ENCODE peak calls at places on chromosomes 11 and 22, in ten cellular contexts. D is WTC11; U is colonic mucosa; T is fibroblast of mammary gland; L is bronchial epithelial cell; E is B cell; J is ovary; Q is H9; B is CD8-positive, alpha-beta T cell; Y is cardiac muscle cell. N is an unnamed sample.

GRCh38 chr11:134207538-134208239 is 16.1 kb downstream of the NCAPD3 start:
- DNase-seq in D (peak; percentile 65), U (peak; percentile 44), T (peak; percentile 24), L (peak; percentile 18), E (peak; percentile 65), J (no peak), Q (peak; percentile 45), B (peak; percentile 72), Y (peak; percentile 42), N (peak; percentile 66)

GRCh38 chr11:4891996-4892640 is 10.4 kb downstream of the OR51T1 start:
- DNase-seq in D (no peak), U (no peak), T (peak; percentile 92), L (peak; percentile 88), E (no peak), J (no peak), Q (no peak), B (no peak), Y (no peak), N (no peak)

GRCh38 chr22:42754658-42755057 is 34.0 kb upstream of the A4GALT start:
- DNase-seq in D (no peak), U (no peak), T (peak; percentile 88), L (peak; percentile 70), E (no peak), J (no peak), Q (no peak), B (no peak), Y (peak; percentile 30), N (peak; percentile 55)

GRCh38 chr11:110858556-110858921 is 146.3 kb upstream of the ARHGAP20 start:
- DNase-seq in D (no peak), U (peak; percentile 49), T (peak; percentile 83), L (peak; percentile 11), E (no peak), J (no peak), Q (no peak), B (no peak), Y (no peak), N (no peak)

GRCh38 chr11:110022548-110022947 is 70.6 kb upstream of the ZC3H12C start:
- DNase-seq in D (no peak), U (no peak), T (no peak), L (peak; percentile 88), E (no peak), J (no peak), Q (no peak), B (no peak), Y (no peak), N (no peak)

GRCh38 chr22:41369089-41369745 is 12.5 kb upstream of the TEF start:
- DNase-seq in D (no peak), U (no peak), T (no peak), L (no peak), E (no peak), J (no peak), Q (no peak), B (no peak), Y (no peak), N (no peak)

GRCh38 chr11:105229257-105229656 is 89.7 kb upstream of the CARD18 start:
- DNase-seq in D (no peak), U (no peak), T (peak; percentile 84), L (peak; percentile 31), E (no peak), J (no peak), Q (no peak), B (no peak), Y (no peak), N (no peak)

GRCh38 chr22:23152238-23153114 is 7.2 kb downstream of the RAB36 start:
- DNase-seq in D (no peak), U (no peak), T (no peak), L (no peak), E (peak; percentile 48), J (no peak), Q (no peak), B (no peak), Y (no peak), N (no peak)

GRCh38 chr22:19619144-19620009 is 94.9 kb upstream of the SEPTIN5 start:
- DNase-seq in D (no peak), U (no peak), T (no peak), L (no peak), E (peak; percentile 55), J (no peak), Q (no peak), B (no peak), Y (no peak), N (no peak)

GRCh38 chr22:23175817-23176644 is 4.3 kb upstream of the BCR start:
- DNase-seq in D (no peak), U (no peak), T (no peak), L (no peak), E (no peak), J (no peak), Q (no peak), B (no peak), Y (no peak), N (no peak)

GRCh38 chr11:117444256-117445096 is 116.8 kb downstream of the CEP164 start:
- DNase-seq in D (no peak), U (no peak), T (no peak), L (no peak), E (no peak), J (no peak), Q (no peak), B (no peak), Y (no peak), N (no peak)

GRCh38 chr11:16086229-16086628 is 270.1 kb downstream of the SOX6 start:
- DNase-seq in D (peak; percentile 15), U (no peak), T (no peak), L (no peak), E (no peak), J (no peak), Q (no peak), B (no peak), Y (no peak), N (no peak)

GRCh38 chr11:68855205-68855978 is 13.7 kb upstream of the CPT1A start:
- DNase-seq in D (peak; percentile 51), U (peak; percentile 58), T (peak; percentile 22), L (no peak), E (no peak), J (peak; percentile 65), Q (peak; percentile 72), B (peak; percentile 11), Y (no peak), N (peak; percentile 14)

GRCh38 chr11:36135062-36135461 is 154.2 kb downstream of the COMMD9 start:
- DNase-seq in D (no peak), U (no peak), T (no peak), L (no peak), E (no peak), J (no peak), Q (no peak), B (no peak), Y (no peak), N (no peak)

DNA sequence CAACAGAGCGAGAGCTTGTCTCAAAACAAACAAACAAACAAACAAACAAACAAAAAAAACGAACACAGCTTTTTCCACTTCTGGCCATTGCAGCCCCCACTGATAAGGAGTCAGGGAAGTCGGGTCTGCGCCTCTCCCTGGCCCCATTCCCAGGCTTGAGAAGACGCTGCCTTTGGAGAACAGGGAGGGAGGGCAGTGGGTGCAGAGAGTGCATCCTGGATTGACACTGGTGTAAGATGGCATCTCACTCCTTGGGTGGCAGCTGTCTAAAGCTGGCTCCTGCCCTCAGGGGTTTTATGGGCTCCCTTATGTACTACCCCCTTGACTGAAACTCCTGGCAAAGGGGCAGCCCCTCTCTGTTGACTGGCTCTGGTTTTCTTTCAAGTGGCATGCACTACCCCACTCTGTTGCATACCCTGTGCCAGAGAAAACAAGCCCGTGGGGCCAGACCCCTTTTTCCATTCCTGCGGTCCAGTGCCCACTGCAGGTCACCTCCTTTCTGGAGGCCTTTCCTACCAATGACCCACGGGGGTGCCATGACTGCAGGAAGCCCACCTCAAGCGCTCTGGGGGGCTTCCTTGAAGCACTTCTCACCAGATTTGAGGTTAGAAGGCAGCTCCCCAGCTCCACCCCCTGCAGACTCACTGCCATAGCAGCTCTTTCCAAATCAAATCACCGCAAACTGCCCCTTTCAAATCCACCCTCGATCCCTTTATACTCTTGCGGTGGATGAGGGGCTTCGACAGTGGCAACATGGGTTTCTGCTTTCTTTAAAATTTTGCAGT is 12.7 kb downstream of the DRAP1 start:
- DNase-seq in D (no peak), U (no peak), T (no peak), L (no peak), E (no peak), J (no peak), Q (no peak), B (peak; percentile 25), Y (no peak), N (no peak)
- TF ChIP-seq CTCF in D (no peak), U (no peak), T (no peak), L (no peak), E (no peak), J (no peak), Q (no peak), B (peak; percentile 30), Y (no peak), N (no peak)

DNA sequence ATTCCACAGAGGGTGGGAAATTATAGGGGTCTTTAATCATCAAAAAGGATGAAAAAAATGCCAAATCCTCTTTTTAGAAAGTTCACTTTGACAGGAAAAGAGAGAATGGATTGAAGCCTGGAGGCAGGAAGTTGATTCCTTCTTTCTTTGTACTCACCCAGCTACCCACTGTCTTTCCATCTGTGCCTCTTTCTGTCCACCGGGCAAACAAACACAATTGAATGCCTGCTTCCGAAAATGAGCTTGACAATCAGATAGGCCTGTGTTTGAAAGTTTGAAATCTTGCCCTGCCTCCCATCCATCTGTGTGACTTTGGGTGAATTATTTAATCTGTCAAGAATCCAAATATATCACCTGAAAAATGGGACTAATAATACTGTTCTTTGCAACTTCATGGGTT is 81.1 kb downstream of the SCN3B start:
- DNase-seq in D (no peak), U (no peak), T (no peak), L (no peak), E (no peak), J (no peak), Q (no peak), B (no peak), Y (no peak), N (no peak)
- TF ChIP-seq CTCF in D (no peak), U (no peak), T (no peak), L (no peak), E (no peak), J (no peak), Q (no peak), B (no peak), Y (no peak), N (no peak)

DNA sequence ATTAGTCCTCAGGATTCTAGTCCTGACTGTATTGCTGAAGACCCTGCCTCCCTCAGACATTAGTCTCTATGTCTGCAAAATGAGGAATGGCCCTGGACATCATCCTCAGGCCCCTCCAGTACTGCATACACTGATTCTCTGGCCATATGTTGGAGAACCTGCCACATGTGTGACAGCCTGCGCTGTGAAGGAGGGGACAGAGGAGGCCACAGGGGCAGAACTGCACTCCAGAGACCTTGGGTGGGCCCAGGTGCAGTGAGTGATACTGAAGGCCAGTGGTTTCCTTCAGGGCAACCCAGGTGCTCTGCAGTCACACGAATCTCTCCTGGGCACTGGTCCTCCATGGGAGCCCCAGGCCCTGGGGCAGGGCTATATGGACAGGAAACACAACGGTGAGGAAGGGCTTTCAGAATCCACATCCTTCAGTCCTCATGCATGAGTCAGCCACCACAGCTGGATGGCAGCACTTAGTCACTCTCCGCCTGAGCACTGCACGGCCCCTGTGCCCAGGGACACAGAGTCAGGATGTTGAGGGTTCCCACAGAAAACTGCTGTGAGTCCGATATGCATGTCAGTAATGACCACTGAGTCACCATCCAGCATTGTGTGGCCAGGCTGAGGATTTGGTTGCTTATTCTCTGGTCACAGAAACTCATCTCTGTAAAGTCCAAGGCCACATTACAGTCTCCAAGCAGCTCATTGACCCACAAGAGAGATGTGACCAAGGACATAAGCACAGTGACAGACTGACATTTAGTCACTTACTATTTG is 39.7 kb downstream of the ME3 start:
- DNase-seq in D (peak; percentile 33), U (no peak), T (peak; percentile 98), L (peak; percentile 96), E (no peak), J (no peak), Q (peak; percentile 77), B (peak; percentile 12), Y (peak; percentile 17), N (peak; percentile 65)
- TF ChIP-seq CTCF in D (no peak), U (no peak), T (peak; percentile 13), L (peak; percentile 47), E (no peak), J (no peak), Q (peak; percentile 50), B (no peak), Y (peak; percentile 55), N (no peak)

GRCh38 chr11:101321222-101321621 is 191.6 kb upstream of the PGR start:
- DNase-seq in D (peak; percentile 13), U (no peak), T (no peak), L (peak; percentile 55), E (no peak), J (no peak), Q (peak; percentile 44), B (no peak), Y (no peak), N (no peak)
- TF ChIP-seq CTCF in D (no peak), U (no peak), T (no peak), L (no peak), E (no peak), J (no peak), Q (peak; percentile 52), B (no peak), Y (no peak), N (no peak)